ENCODE peak calls at places on chromosomes 7 and 10, in seven cellular contexts. V, U, F, L, Q, M and C are unnamed samples. For H3K4me1, the result is how much of the 10 kb centered on the place peaks cover.

GRCh38 chr10:14587540-14588083 is 187.1 kb downstream of the FAM107B start:
- DNase-seq in V (no peak), U (no peak), F (no peak), L (no peak), Q (no peak), M (no peak), C (no peak)

GRCh38 chr7:70463332-70463938 is 668.5 kb upstream of the GALNT17 start:
- DNase-seq in V (no peak), U (no peak), F (peak), L (no peak), Q (no peak), M (no peak), C (no peak)

GRCh38 chr7:145350334-145350733 is 514.5 kb upstream of the TPK1 start:
- DNase-seq in V (no peak), U (no peak), F (no peak), L (no peak), Q (no peak), M (no peak), C (no peak)

GRCh38 chr10:47414752-47415519 is 30.8 kb upstream of the ZNF488 start:
- DNase-seq in V (no peak), U (no peak), F (no peak), L (no peak), Q (no peak), M (no peak), C (peak)

GRCh38 chr10:126321455-126321854 is 66.8 kb downstream of the ADAM12 start:
- DNase-seq in V (no peak), U (no peak), F (no peak), L (no peak), Q (no peak), M (no peak), C (no peak)

GRCh38 chr10:109207361-109207760 is 716.0 kb downstream of the XPNPEP1 start:
- DNase-seq in V (no peak), U (no peak), F (no peak), L (no peak), Q (no peak), M (no peak), C (no peak)

GRCh38 chr10:120387326-120387725 is 69.7 kb upstream of the PLPP4 start:
- DNase-seq in V (no peak), U (no peak), F (no peak), L (no peak), Q (no peak), M (no peak), C (no peak)

GRCh38 chr7:121485457-121486243 is 89.5 kb upstream of the FAM3C start:
- DNase-seq in V (peak), U (no peak), F (peak), L (no peak), Q (no peak), M (peak), C (no peak)

GRCh38 chr10:74103560-74104248 is 46.9 kb downstream of the AP3M1 start:
- DNase-seq in V (no peak), U (peak), F (no peak), L (no peak), Q (peak), M (no peak), C (no peak)

GRCh38 chr7:82740246-82740848 is 296.8 kb upstream of the CACNA2D1 start:
- DNase-seq in V (no peak), U (no peak), F (no peak), L (peak), Q (peak), M (no peak), C (no peak)

GRCh38 chr7:24932815-24933214 is 47.2 kb downstream of the OSBPL3 start:
- DNase-seq in V (no peak), U (no peak), F (no peak), L (no peak), Q (no peak), M (no peak), C (no peak)

GRCh38 chr10:69938541-69938991 is 114.1 kb upstream of the MACROH2A2 start:
- DNase-seq in V (no peak), U (no peak), F (no peak), L (no peak), Q (no peak), M (no peak), C (no peak)

GRCh38 chr7:13560441-13560840 is 429.0 kb downstream of the ETV1 start:
- DNase-seq in V (no peak), U (no peak), F (no peak), L (no peak), Q (no peak), M (no peak), C (no peak)

GRCh38 chr10:127982601-127983000 is 75.7 kb downstream of the PTPRE start:
- DNase-seq in V (no peak), U (no peak), F (no peak), L (no peak), Q (no peak), M (peak), C (no peak)

GRCh38 chr10:127987467-127988380 is 80.8 kb downstream of the PTPRE start:
- DNase-seq in V (peak), U (no peak), F (no peak), L (no peak), Q (peak), M (peak), C (no peak)

GRCh38 chr10:127986543-127987466 is 79.9 kb downstream of the PTPRE start:
- DNase-seq in V (no peak), U (no peak), F (no peak), L (no peak), Q (peak), M (peak), C (no peak)

GRCh38 chr10:127983701-127984100 is 76.8 kb downstream of the PTPRE start:
- DNase-seq in V (no peak), U (no peak), F (no peak), L (no peak), Q (no peak), M (peak), C (no peak)

DNA sequence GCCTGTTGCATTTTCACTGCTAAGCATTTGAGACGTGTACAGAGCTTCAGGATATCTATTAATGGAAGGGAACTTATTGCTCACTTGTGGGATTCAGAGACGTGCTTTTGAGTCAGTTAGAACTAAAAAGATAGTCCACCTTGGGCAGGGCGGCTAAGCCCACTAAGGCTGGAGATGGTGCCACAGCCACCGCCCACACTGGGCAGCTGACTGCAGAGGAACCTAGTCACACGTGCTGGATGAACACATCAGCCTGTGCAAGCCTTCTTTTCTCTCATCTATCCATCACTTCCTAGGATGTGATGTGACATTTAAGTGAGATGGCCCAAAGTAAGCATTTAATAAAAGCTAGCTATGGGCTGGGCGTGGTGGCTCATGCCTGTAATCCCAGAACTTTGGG is 78.0 kb downstream of the PTPRE start:
- DNase-seq in V (no peak), U (no peak), F (no peak), L (no peak), Q (no peak), M (peak), C (no peak)
- H3K4me1 ChIP-seq in V (under half), U (under half), F (under half), L (under half), Q (half or more), M (under half), C (under half)

GRCh38 chr7:99679400-99680191 is at the start of gene CYP3A5:
- DNase-seq in V (no peak), U (peak), F (peak), L (no peak), Q (no peak), M (peak), C (no peak)
- TF ChIP-seq POLR2AphosphoS5 in V (no peak), U (peak), F (peak), L (no peak), Q (no peak), M (peak), C (no peak)

DNA sequence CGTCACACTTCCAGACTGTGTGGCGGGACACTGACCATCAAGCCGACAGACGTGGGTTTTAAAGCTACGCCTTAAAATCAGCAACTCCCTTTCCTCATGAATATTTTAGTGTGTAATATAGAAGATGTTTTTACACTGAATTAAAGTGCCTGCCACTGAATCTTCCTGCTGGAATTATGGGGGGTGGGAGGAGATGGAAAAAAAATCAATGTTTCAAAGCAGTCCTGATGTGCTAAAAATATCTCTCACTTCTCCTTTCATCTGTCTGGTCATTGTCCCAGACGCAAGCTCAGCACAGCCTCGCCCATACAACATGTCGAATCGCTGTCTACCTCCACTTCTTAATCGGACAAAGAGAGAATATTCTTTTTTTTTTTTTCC is 165.1 kb upstream of the KLF14 start:
- DNase-seq in V (no peak), U (no peak), F (no peak), L (no peak), Q (no peak), M (no peak), C (no peak)
- H3K4me1 ChIP-seq in V (under half), U (under half), F (under half), L (half or more), Q (half or more), M (half or more), C (half or more)

DNA sequence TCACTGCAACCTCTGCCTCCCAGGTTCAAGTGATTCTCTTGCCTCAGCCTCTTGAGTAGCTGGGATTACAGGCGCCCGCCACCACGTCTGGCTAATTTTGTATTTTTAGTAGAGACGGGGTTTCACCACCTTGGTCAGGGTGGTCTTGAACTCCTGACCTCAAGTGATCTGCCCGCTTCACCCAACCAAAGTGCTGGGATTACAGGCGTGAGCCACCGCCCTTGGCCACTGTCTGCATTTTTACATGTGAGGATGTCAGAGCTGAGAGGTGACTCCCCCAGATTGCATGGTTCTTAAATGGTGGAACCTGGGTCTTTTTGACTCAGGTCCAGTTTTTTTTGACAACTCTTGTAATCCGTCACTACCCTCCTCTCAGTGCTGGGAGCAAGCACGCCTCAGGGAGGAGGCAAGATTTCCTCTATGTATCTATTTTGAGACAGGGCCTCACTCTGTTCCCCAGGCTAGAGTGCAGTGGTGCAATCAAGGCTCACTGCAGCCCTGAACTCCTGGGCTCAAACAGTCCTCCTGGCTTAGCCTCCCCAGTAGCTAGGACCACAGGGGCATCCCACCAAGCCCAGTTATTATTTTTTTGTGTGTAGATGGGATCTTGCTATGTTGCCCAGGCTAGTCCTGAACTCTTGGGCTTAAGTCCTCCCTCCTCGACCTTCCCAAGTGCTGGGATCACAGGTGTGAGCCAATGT is 1.2 kb upstream of the SRRT start:
- DNase-seq in V (no peak), U (no peak), F (no peak), L (no peak), Q (no peak), M (no peak), C (no peak)
- TF ChIP-seq POLR2AphosphoS5 in V (no peak), U (no peak), F (no peak), L (no peak), Q (no peak), M (no peak), C (no peak)

GRCh38 chr10:133004478-133004877 is 62.1 kb upstream of the CFAP46 start:
- DNase-seq in V (no peak), U (no peak), F (no peak), L (no peak), Q (no peak), M (no peak), C (no peak)
- H3K4me1 ChIP-seq in V (under half), U (under half), F (under half), L (under half), Q (under half), M (under half), C (under half)

GRCh38 chr10:45000764-45001381 is at the start of gene ZNF22:
- DNase-seq in V (no peak), U (peak), F (no peak), L (no peak), Q (peak), M (peak), C (peak)
- TF ChIP-seq POLR2AphosphoS5 in V (peak), U (peak), F (peak), L (no peak), Q (peak), M (peak), C (peak)

GRCh38 chr10:124706462-124706857 is 37.7 kb downstream of the FAM53B start:
- DNase-seq in V (no peak), U (no peak), F (no peak), L (no peak), Q (no peak), M (no peak), C (peak)
- H3K4me1 ChIP-seq in V (under half), U (under half), F (under half), L (under half), Q (under half), M (half or more), C (half or more)

DNA sequence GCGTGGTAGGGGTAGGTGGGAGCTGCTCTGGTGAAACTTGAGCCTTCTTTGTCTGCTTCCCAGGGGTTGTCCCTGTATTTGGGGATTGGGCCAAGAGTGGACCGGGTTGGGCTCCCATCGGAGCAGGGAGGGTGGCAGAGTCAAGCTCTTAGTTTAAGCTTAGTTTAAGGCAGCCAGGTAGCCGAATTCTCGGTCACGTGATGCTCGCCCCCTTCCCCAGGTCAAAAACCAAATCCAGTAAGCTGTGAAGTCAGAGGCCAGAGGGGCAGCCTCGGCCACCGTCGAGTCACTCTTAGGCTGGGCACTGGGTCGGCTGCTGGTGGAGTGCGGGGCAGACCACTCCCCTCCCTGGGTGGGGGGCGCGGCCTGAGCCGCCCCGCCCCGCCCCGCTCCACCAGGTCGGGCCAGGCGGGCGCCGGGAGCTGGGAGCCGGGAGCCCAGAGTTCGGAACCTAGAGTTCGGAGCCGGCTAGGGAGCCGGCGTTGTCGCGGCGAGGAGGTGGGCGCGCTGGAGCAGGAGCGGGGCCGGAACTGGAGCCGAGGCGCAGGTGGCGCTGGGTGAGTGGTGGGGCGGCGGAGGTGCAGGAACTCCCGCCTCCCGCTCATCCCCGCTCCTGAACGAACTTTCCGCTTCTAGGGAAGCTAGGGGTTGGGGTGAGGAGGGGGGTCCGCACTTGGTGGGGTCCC is 2.8 kb upstream of the LZTS2 start:
- DNase-seq in V (no peak), U (peak), F (no peak), L (no peak), Q (no peak), M (peak), C (peak)
- TF ChIP-seq POLR2AphosphoS5 in V (no peak), U (no peak), F (no peak), L (no peak), Q (no peak), M (no peak), C (peak)

GRCh38 chr10:92690211-92691041 is 671 bp downstream of the HHEX start:
- DNase-seq in V (peak), U (peak), F (no peak), L (no peak), Q (peak), M (peak), C (peak)
- H3K4me1 ChIP-seq in V (under half), U (under half), F (under half), L (under half), Q (under half), M (under half), C (under half)

DNA sequence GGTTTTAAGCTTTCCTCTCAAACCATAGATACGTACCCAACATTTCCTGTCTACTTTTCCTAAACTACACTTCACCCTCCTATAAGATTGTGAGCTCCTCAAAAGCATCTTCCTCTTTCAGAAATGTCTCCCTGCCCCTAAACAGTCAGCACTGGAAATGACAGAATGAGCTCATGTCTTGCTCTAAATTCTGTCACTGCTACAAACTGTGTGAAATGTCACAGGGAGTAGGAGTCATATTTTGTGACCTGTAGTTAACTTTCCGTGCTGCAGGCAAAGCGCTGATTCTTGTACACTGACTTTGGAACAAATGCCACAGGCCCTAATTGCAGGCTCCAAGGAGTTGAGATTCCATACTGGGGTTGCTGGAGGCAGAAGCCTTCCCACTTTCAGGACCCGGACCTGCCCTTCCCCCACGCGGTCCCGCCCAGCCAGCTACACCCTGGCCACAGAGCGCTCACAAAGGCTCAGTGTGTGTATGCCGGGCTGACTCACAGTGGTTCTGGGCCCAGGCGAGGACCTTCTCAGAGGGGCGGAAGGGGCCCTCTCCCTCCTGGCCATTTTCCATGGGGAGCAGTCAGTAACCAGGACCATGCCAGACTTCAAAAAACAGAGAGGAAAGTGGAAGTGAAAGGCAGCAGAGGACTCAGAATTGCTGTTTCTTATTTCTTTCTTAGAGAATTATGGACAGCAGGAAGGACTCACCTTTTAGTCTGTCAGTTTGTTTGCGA is 24.1 kb downstream of the SCD start:
- DNase-seq in V (peak), U (peak), F (peak), L (peak), Q (peak), M (peak), C (peak)
- TF ChIP-seq POLR2AphosphoS5 in V (peak), U (peak), F (peak), L (peak), Q (peak), M (peak), C (peak)